ENCODE peak calls at places on chromosomes 2 and 18, in six cellular contexts. Y is AG08395, W is ELR, J is globus pallidus, G is myocyte, P is COR-L47. L is an unnamed sample.

GRCh38 chr18:36808681-36809080 is 20.1 kb downstream of the TPGS2 start:
- DNase-seq in Y (peak), W (peak), J (no peak), G (no peak), P (no peak), L (no peak)

GRCh38 chr2:61770746-61771145 is 83.1 kb downstream of the FAM161A start:
- DNase-seq in Y (no peak), W (peak), J (no peak), G (peak), P (no peak), L (no peak)

GRCh38 chr2:132383956-132384355 is 32.6 kb upstream of the GPR39 start:
- DNase-seq in Y (no peak), W (no peak), J (peak), G (peak), P (no peak), L (no peak)

GRCh38 chr18:5463836-5464235 is 80.0 kb downstream of the EPB41L3 start:
- DNase-seq in Y (no peak), W (no peak), J (no peak), G (no peak), P (no peak), L (no peak)

GRCh38 chr2:120230515-120231471 is 7.6 kb upstream of the TMEM185B start:
- DNase-seq in Y (no peak), W (no peak), J (no peak), G (no peak), P (no peak), L (peak)

GRCh38 chr18:36594621-36595020 is 234.2 kb downstream of the TPGS2 start:
- DNase-seq in Y (no peak), W (no peak), J (no peak), G (no peak), P (no peak), L (no peak)

GRCh38 chr18:51739044-51739666 is 541.7 kb upstream of the MEX3C start:
- DNase-seq in Y (no peak), W (no peak), J (no peak), G (no peak), P (no peak), L (no peak)

GRCh38 chr2:49004046-49004626 is 150.2 kb downstream of the FSHR start:
- DNase-seq in Y (no peak), W (no peak), J (peak), G (no peak), P (no peak), L (no peak)

GRCh38 chr2:222941510-222942032 is 80.7 kb downstream of the ACSL3 start:
- DNase-seq in Y (no peak), W (peak), J (no peak), G (no peak), P (no peak), L (no peak)

GRCh38 chr2:148974126-148974525 is 64.4 kb upstream of the LYPD6B start:
- DNase-seq in Y (no peak), W (no peak), J (no peak), G (no peak), P (no peak), L (no peak)

GRCh38 chr2:31349160-31349559 is 65.4 kb downstream of the XDH start:
- DNase-seq in Y (no peak), W (no peak), J (no peak), G (no peak), P (no peak), L (no peak)

GRCh38 chr2:29923110-29923721 is 1.8 kb upstream of the ALK start:
- DNase-seq in Y (peak), W (peak), J (peak), G (peak), P (peak), L (peak)

GRCh38 chr18:56929861-56930260 is 217.0 kb upstream of the BOD1L2 start:
- DNase-seq in Y (no peak), W (no peak), J (peak), G (peak), P (no peak), L (no peak)

GRCh38 chr2:53331667-53332066 is 435.9 kb upstream of the CHAC2 start:
- DNase-seq in Y (no peak), W (no peak), J (no peak), G (no peak), P (no peak), L (no peak)

GRCh38 chr2:221455214-221455613 is 116.9 kb downstream of the EPHA4 start:
- DNase-seq in Y (no peak), W (no peak), J (no peak), G (no peak), P (no peak), L (no peak)

GRCh38 chr2:135586148-135586547 is 54.9 kb downstream of the R3HDM1 start:
- DNase-seq in Y (no peak), W (no peak), J (no peak), G (peak), P (no peak), L (no peak)

GRCh38 chr2:219947575-219947974 is 320.1 kb downstream of the SLC4A3 start:
- DNase-seq in Y (peak), W (peak), J (no peak), G (peak), P (no peak), L (no peak)

GRCh38 chr2:45450633-45451032 is 160.4 kb downstream of the SRBD1 start:
- DNase-seq in Y (no peak), W (no peak), J (no peak), G (no peak), P (no peak), L (no peak)

GRCh38 chr2:145203931-145204330 is 684.0 kb upstream of the ZEB2 start:
- DNase-seq in Y (no peak), W (no peak), J (no peak), G (peak), P (peak), L (no peak)

GRCh38 chr2:11540996-11541692 is 7.3 kb downstream of the GREB1 start:
- DNase-seq in Y (no peak), W (no peak), J (no peak), G (no peak), P (no peak), L (no peak)